ENCODE peak calls at places on chromosomes 3 and 15, in ten cellular contexts. V is epithelial cell of proximal tubule, X is brain microvascular endothelial cell, E is progenitor cell of endocrine pancreas, P is GM13976, J is mucosa of descending colon, D is OCI-LY7, H is upper lobe of left lung, Y is epithelial cell of esophagus, M is PC-3. C is an unnamed sample.

GRCh38 chr15:28876131-28876844 is 9.5 kb upstream of the APBA2 start:
- DNase-seq in D (no peak), X (no peak), P (no peak), M (no peak), E (no peak), Y (no peak), V (no peak), J (no peak), H (peak; percentile 12), C (no peak)

GRCh38 chr3:130607553-130608154 is 90.7 kb downstream of the COL6A6 start:
- DNase-seq in E (no peak), P (no peak), V (no peak), Y (no peak), X (no peak), D (no peak), J (no peak), M (no peak), H (no peak), C (no peak)

GRCh38 chr3:158748237-158748828 is 16.1 kb upstream of the RARRES1 start:
- DNase-seq in X (peak; percentile 65), E (no peak), J (no peak), M (peak; percentile 33), H (peak; percentile 60), D (no peak), Y (peak; percentile 12), V (no peak), P (no peak), C (no peak)

GRCh38 chr3:162770556-162770955 is 1273.9 kb downstream of the OTOL1 start:
- DNase-seq in Y (no peak), J (no peak), H (no peak), X (no peak), D (no peak), P (no peak), E (no peak), V (no peak), M (no peak), C (no peak)

GRCh38 chr3:72618739-72619138 is 229.5 kb downstream of the SHQ1 start:
- DNase-seq in Y (no peak), H (no peak), M (no peak), E (no peak), D (no peak), V (no peak), X (no peak), J (no peak), P (no peak), C (no peak)

GRCh38 chr3:38149701-38150100 is 11.2 kb downstream of the MYD88 start:
- DNase-seq in H (no peak), M (no peak), P (no peak), D (no peak), X (no peak), Y (no peak), V (no peak), E (no peak), J (no peak), C (no peak)

GRCh38 chr3:190375250-190375649 is 12.7 kb upstream of the CLDN16 start:
- DNase-seq in D (no peak), X (no peak), J (no peak), H (no peak), Y (no peak), E (no peak), V (no peak), M (no peak), P (no peak), C (no peak)

GRCh38 chr3:4042869-4043268 is 243.6 kb downstream of the LRRN1 start:
- DNase-seq in Y (no peak), H (no peak), D (no peak), P (no peak), X (no peak), V (no peak), E (no peak), M (no peak), J (no peak), C (no peak)

GRCh38 chr3:134423153-134423552 is 48.9 kb upstream of the AMOTL2 start:
- DNase-seq in X (peak; percentile 24), Y (no peak), V (no peak), E (no peak), D (no peak), P (no peak), M (peak; percentile 11), J (no peak), H (no peak), C (no peak)

GRCh38 chr3:30198162-30198561 is 408.2 kb upstream of the TGFBR2 start:
- DNase-seq in E (no peak), J (no peak), D (no peak), P (no peak), M (no peak), H (no peak), Y (peak; percentile 39), V (no peak), X (no peak), C (no peak)

GRCh38 chr15:25683911-25684310 is 179.2 kb downstream of the ATP10A start:
- DNase-seq in V (no peak), Y (no peak), P (no peak), M (no peak), D (no peak), X (no peak), E (no peak), J (no peak), H (no peak), C (no peak)

GRCh38 chr3:58306662-58307286 is 454 bp downstream of the HTD2 start:
- DNase-seq in V (no peak), E (peak; percentile 15), M (peak; percentile 51), D (peak; percentile 69), X (peak; percentile 18), H (peak; percentile 30), Y (peak; percentile 61), P (peak; percentile 42), J (peak; percentile 65), C (no peak)
- TF ChIP-seq CTCF in V (peak; percentile 21), E (no peak), M (no peak), D (no peak), X (peak; percentile 32), H (no peak), Y (peak; percentile 36), P (no peak), J (no peak), C (no peak)

DNA sequence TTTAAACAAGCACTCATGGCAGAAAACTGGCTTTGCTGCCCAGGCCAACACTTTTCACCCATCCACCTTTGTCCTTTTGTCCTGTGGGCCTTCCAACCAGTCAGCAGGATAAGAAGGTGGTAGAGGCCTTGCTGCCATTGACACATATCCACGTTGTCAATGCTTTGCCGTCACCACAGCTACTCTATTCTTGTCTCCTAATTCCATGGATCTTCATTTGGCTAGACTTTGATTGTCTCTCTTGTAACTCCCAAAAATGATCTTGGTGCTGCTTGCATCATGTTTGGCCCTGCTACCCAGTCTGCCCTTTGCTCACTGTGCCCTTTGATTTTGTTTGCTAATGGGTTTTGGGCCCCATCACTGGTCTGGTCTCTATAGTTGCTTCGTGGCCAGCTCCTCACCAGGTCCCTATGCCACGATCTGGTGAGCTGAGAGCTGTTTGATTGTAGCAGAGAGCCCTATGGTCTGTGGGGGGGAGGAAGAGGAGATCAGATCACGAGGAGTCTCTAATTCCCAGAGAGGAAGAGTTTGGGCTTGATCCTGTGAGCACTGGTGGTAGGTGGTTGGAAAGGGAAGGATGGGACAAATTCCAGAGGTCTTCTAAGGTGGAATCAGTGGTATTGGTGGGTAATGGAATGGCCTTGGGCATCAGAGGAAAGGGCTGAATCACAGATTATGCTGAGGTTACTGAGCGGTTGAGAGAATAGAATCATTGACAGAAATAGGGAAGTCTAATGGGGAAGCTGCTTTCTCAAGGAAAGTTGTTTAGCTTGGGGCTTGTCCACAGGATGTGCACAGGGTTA is 40.3 kb downstream of the ABHD2 start:
- DNase-seq in V (no peak), H (no peak), J (no peak), M (no peak), Y (no peak), D (no peak), P (no peak), E (no peak), X (no peak), C (no peak)
- TF ChIP-seq CTCF in V (no peak), H (no peak), J (no peak), M (no peak), Y (no peak), D (no peak), P (no peak), E (no peak), X (no peak), C (no peak)

GRCh38 chr15:66894986-66895780 is 170.2 kb upstream of the SMAD3 start:
- DNase-seq in H (no peak), E (no peak), Y (peak; percentile 37), J (no peak), V (no peak), X (no peak), M (no peak), P (no peak), D (no peak), C (no peak)

GRCh38 chr15:66896611-66897010 is 168.8 kb upstream of the SMAD3 start:
- DNase-seq in D (no peak), E (no peak), P (no peak), H (no peak), M (no peak), X (no peak), V (no peak), Y (no peak), J (no peak), C (no peak)

GRCh38 chr15:66897381-66897780 is 168.0 kb upstream of the SMAD3 start:
- DNase-seq in J (no peak), E (no peak), H (no peak), M (no peak), X (no peak), Y (no peak), V (no peak), D (no peak), P (no peak), C (no peak)

GRCh38 chr15:66894363-66894762 is 171.0 kb upstream of the SMAD3 start:
- DNase-seq in X (no peak), H (no peak), V (no peak), M (peak; percentile 23), E (no peak), Y (no peak), D (no peak), J (no peak), P (no peak), C (no peak)

GRCh38 chr15:66895794-66896453 is 169.5 kb upstream of the SMAD3 start:
- DNase-seq in X (no peak), E (no peak), P (no peak), H (no peak), J (no peak), M (no peak), V (no peak), D (no peak), Y (no peak), C (no peak)
- TF ChIP-seq CTCF in X (no peak), E (no peak), P (no peak), H (no peak), J (no peak), M (no peak), V (no peak), D (no peak), Y (no peak), C (no peak)

GRCh38 chr3:108552267-108553159 is 36.7 kb downstream of the CIP2A start:
- DNase-seq in M (peak; percentile 76), D (peak; percentile 28), H (no peak), J (no peak), Y (peak; percentile 60), X (peak; percentile 19), P (peak; percentile 6), V (no peak), E (no peak), C (peak; percentile 5)
- TF ChIP-seq CTCF in M (peak; percentile 77), D (peak; percentile 81), H (peak; percentile 56), J (peak; percentile 13), Y (peak; percentile 35), X (peak; percentile 20), P (peak; percentile 40), V (peak; percentile 45), E (peak; percentile 65), C (no peak)

C was measured in GM20000.